ENCODE peak calls at places on chromosome 17, in nine cellular contexts. One of them, this sample, is unnamed.

GRCh38 chr17:65366102-65366844 is 195.2 kb downstream of the AXIN2 start:
- DNase-seq in fibroblast of lung: no peak
- DNase-seq in heart left ventricle: no peak
- DNase-seq in upper lobe of right lung: no peak
- DNase-seq in effector memory CD4-positive, alpha-beta T cell: no peak
- DNase-seq in ascending aorta: no peak
- DNase-seq in suprapubic skin: no peak
- DNase-seq in thoracic aorta: no peak
- DNase-seq in pancreas: no peak
- DNase-seq in this sample: no peak

GRCh38 chr17:8109669-8110455 is 8.5 kb downstream of the ALOXE3 start:
- DNase-seq in fibroblast of lung: peak; percentile 14
- DNase-seq in heart left ventricle: peak; percentile 83
- DNase-seq in upper lobe of right lung: peak; percentile 90
- DNase-seq in effector memory CD4-positive, alpha-beta T cell: peak; percentile 74
- DNase-seq in ascending aorta: no peak
- DNase-seq in suprapubic skin: no peak
- DNase-seq in thoracic aorta: no peak
- DNase-seq in pancreas: peak; percentile 94
- DNase-seq in this sample: peak; percentile 74

GRCh38 chr17:78342438-78343098 is 17.3 kb downstream of the SOCS3 start:
- DNase-seq in fibroblast of lung: peak; percentile 91
- DNase-seq in heart left ventricle: peak; percentile 75
- DNase-seq in upper lobe of right lung: peak; percentile 74
- DNase-seq in effector memory CD4-positive, alpha-beta T cell: no peak
- DNase-seq in ascending aorta: peak; percentile 55
- DNase-seq in suprapubic skin: peak; percentile 88
- DNase-seq in thoracic aorta: peak; percentile 64
- DNase-seq in pancreas: no peak
- DNase-seq in this sample: no peak

GRCh38 chr17:58541249-58541648 is 26.8 kb upstream of the MTMR4 start:
- DNase-seq in fibroblast of lung: no peak
- DNase-seq in heart left ventricle: no peak
- DNase-seq in upper lobe of right lung: no peak
- DNase-seq in effector memory CD4-positive, alpha-beta T cell: no peak
- DNase-seq in ascending aorta: no peak
- DNase-seq in suprapubic skin: no peak
- DNase-seq in thoracic aorta: no peak
- DNase-seq in pancreas: no peak
- DNase-seq in this sample: peak; percentile 40

GRCh38 chr17:21458036-21458435 is 81.9 kb downstream of the KCNJ12 start:
- DNase-seq in fibroblast of lung: peak; percentile 29
- DNase-seq in heart left ventricle: no peak
- DNase-seq in upper lobe of right lung: no peak
- DNase-seq in effector memory CD4-positive, alpha-beta T cell: no peak
- DNase-seq in ascending aorta: no peak
- DNase-seq in suprapubic skin: no peak
- DNase-seq in thoracic aorta: no peak
- DNase-seq in pancreas: no peak
- DNase-seq in this sample: no peak

GRCh38 chr17:31310877-31311276 is 3.0 kb downstream of the EVI2B start:
- DNase-seq in fibroblast of lung: no peak
- DNase-seq in heart left ventricle: no peak
- DNase-seq in upper lobe of right lung: no peak
- DNase-seq in effector memory CD4-positive, alpha-beta T cell: no peak
- DNase-seq in ascending aorta: no peak
- DNase-seq in suprapubic skin: no peak
- DNase-seq in thoracic aorta: no peak
- DNase-seq in pancreas: no peak
- DNase-seq in this sample: no peak

GRCh38 chr17:30939059-30939689 is 17.4 kb downstream of the ADAP2 start:
- DNase-seq in fibroblast of lung: peak; percentile 15
- DNase-seq in heart left ventricle: no peak
- DNase-seq in upper lobe of right lung: no peak
- DNase-seq in effector memory CD4-positive, alpha-beta T cell: no peak
- DNase-seq in ascending aorta: no peak
- DNase-seq in suprapubic skin: no peak
- DNase-seq in thoracic aorta: no peak
- DNase-seq in pancreas: no peak
- DNase-seq in this sample: peak; percentile 22

GRCh38 chr17:38315497-38315896 is 18.5 kb downstream of the MRPL45 start:
- DNase-seq in fibroblast of lung: no peak
- DNase-seq in heart left ventricle: no peak
- DNase-seq in upper lobe of right lung: no peak
- DNase-seq in effector memory CD4-positive, alpha-beta T cell: no peak
- DNase-seq in ascending aorta: no peak
- DNase-seq in suprapubic skin: no peak
- DNase-seq in thoracic aorta: no peak
- DNase-seq in pancreas: no peak
- DNase-seq in this sample: no peak

GRCh38 chr17:57811633-57812280 is 38.1 kb downstream of the MRPS23 start:
- DNase-seq in fibroblast of lung: no peak
- DNase-seq in heart left ventricle: no peak
- DNase-seq in upper lobe of right lung: no peak
- DNase-seq in effector memory CD4-positive, alpha-beta T cell: no peak
- DNase-seq in ascending aorta: no peak
- DNase-seq in suprapubic skin: no peak
- DNase-seq in thoracic aorta: no peak
- DNase-seq in pancreas: no peak
- DNase-seq in this sample: no peak

GRCh38 chr17:49696233-49696761 is 11.5 kb downstream of the SLC35B1 start:
- DNase-seq in fibroblast of lung: no peak
- DNase-seq in heart left ventricle: no peak
- DNase-seq in upper lobe of right lung: no peak
- DNase-seq in effector memory CD4-positive, alpha-beta T cell: peak; percentile 22
- DNase-seq in ascending aorta: no peak
- DNase-seq in suprapubic skin: no peak
- DNase-seq in thoracic aorta: no peak
- DNase-seq in pancreas: no peak
- DNase-seq in this sample: no peak

GRCh38 chr17:27996157-27997043 is 46.1 kb upstream of the NLK start:
- DNase-seq in fibroblast of lung: no peak
- DNase-seq in heart left ventricle: no peak
- DNase-seq in upper lobe of right lung: no peak
- DNase-seq in effector memory CD4-positive, alpha-beta T cell: no peak
- DNase-seq in ascending aorta: no peak
- DNase-seq in suprapubic skin: no peak
- DNase-seq in thoracic aorta: no peak
- DNase-seq in pancreas: no peak
- DNase-seq in this sample: no peak

GRCh38 chr17:27464431-27464830 is 8.2 kb downstream of the KSR1 start:
- DNase-seq in fibroblast of lung: no peak
- DNase-seq in heart left ventricle: no peak
- DNase-seq in upper lobe of right lung: no peak
- DNase-seq in effector memory CD4-positive, alpha-beta T cell: no peak
- DNase-seq in ascending aorta: no peak
- DNase-seq in suprapubic skin: no peak
- DNase-seq in thoracic aorta: no peak
- DNase-seq in pancreas: no peak
- DNase-seq in this sample: no peak

GRCh38 chr17:63029520-63029919 is 63.5 kb downstream of the TANC2 start:
- DNase-seq in fibroblast of lung: peak; percentile 41
- DNase-seq in heart left ventricle: no peak
- DNase-seq in upper lobe of right lung: no peak
- DNase-seq in effector memory CD4-positive, alpha-beta T cell: no peak
- DNase-seq in ascending aorta: no peak
- DNase-seq in suprapubic skin: no peak
- DNase-seq in thoracic aorta: no peak
- DNase-seq in pancreas: no peak
- DNase-seq in this sample: no peak
- H3K4me1 ChIP-seq in fibroblast of lung: no peaks in the 10 kb centered on the region
- H3K4me1 ChIP-seq in heart left ventricle: no peaks in the 10 kb centered on the region
- H3K4me1 ChIP-seq in upper lobe of right lung: no peaks in the 10 kb centered on the region
- H3K4me1 ChIP-seq in effector memory CD4-positive, alpha-beta T cell: no peaks in the 10 kb centered on the region
- H3K4me1 ChIP-seq in ascending aorta: no peaks in the 10 kb centered on the region
- H3K4me1 ChIP-seq in suprapubic skin: no peaks in the 10 kb centered on the region
- H3K4me1 ChIP-seq in thoracic aorta: peaks cover 11% of the 10 kb centered on the region
- H3K4me1 ChIP-seq in pancreas: no peaks in the 10 kb centered on the region
- H3K4me1 ChIP-seq in this sample: no peaks in the 10 kb centered on the region

GRCh38 chr17:5203908-5204294 is 12.2 kb upstream of the ZNF594 start:
- DNase-seq in fibroblast of lung: peak; percentile 75
- DNase-seq in heart left ventricle: no peak
- DNase-seq in upper lobe of right lung: no peak
- DNase-seq in effector memory CD4-positive, alpha-beta T cell: no peak
- DNase-seq in ascending aorta: no peak
- DNase-seq in suprapubic skin: no peak
- DNase-seq in thoracic aorta: no peak
- DNase-seq in pancreas: no peak
- DNase-seq in this sample: no peak

GRCh38 chr17:5210853-5211252 is 19.2 kb upstream of the ZNF594 start:
- DNase-seq in fibroblast of lung: no peak
- DNase-seq in heart left ventricle: no peak
- DNase-seq in upper lobe of right lung: no peak
- DNase-seq in effector memory CD4-positive, alpha-beta T cell: no peak
- DNase-seq in ascending aorta: no peak
- DNase-seq in suprapubic skin: no peak
- DNase-seq in thoracic aorta: no peak
- DNase-seq in pancreas: no peak
- DNase-seq in this sample: no peak

GRCh38 chr17:5210091-5210490 is 18.4 kb upstream of the ZNF594 start:
- DNase-seq in fibroblast of lung: no peak
- DNase-seq in heart left ventricle: no peak
- DNase-seq in upper lobe of right lung: no peak
- DNase-seq in effector memory CD4-positive, alpha-beta T cell: no peak
- DNase-seq in ascending aorta: no peak
- DNase-seq in suprapubic skin: no peak
- DNase-seq in thoracic aorta: no peak
- DNase-seq in pancreas: no peak
- DNase-seq in this sample: no peak

GRCh38 chr17:5211458-5211857 is 19.8 kb upstream of the ZNF594 start:
- DNase-seq in fibroblast of lung: no peak
- DNase-seq in heart left ventricle: no peak
- DNase-seq in upper lobe of right lung: no peak
- DNase-seq in effector memory CD4-positive, alpha-beta T cell: no peak
- DNase-seq in ascending aorta: no peak
- DNase-seq in suprapubic skin: no peak
- DNase-seq in thoracic aorta: no peak
- DNase-seq in pancreas: no peak
- DNase-seq in this sample: no peak

GRCh38 chr17:5209396-5209795 is 17.7 kb upstream of the ZNF594 start:
- DNase-seq in fibroblast of lung: peak; percentile 31
- DNase-seq in heart left ventricle: no peak
- DNase-seq in upper lobe of right lung: no peak
- DNase-seq in effector memory CD4-positive, alpha-beta T cell: no peak
- DNase-seq in ascending aorta: no peak
- DNase-seq in suprapubic skin: no peak
- DNase-seq in thoracic aorta: no peak
- DNase-seq in pancreas: no peak
- DNase-seq in this sample: no peak
- H3K27ac ChIP-seq in fibroblast of lung: no peak overlapping the region
- H3K27ac ChIP-seq in heart left ventricle: no peak overlapping the region
- H3K27ac ChIP-seq in upper lobe of right lung: no peak overlapping the region
- H3K27ac ChIP-seq in effector memory CD4-positive, alpha-beta T cell: no peak overlapping the region
- H3K27ac ChIP-seq in ascending aorta: no peak overlapping the region
- H3K27ac ChIP-seq in suprapubic skin: no peak overlapping the region
- H3K27ac ChIP-seq in thoracic aorta: no peak overlapping the region
- H3K27ac ChIP-seq in pancreas: no peak overlapping the region
- H3K27ac ChIP-seq in this sample: no peak overlapping the region

DNA sequence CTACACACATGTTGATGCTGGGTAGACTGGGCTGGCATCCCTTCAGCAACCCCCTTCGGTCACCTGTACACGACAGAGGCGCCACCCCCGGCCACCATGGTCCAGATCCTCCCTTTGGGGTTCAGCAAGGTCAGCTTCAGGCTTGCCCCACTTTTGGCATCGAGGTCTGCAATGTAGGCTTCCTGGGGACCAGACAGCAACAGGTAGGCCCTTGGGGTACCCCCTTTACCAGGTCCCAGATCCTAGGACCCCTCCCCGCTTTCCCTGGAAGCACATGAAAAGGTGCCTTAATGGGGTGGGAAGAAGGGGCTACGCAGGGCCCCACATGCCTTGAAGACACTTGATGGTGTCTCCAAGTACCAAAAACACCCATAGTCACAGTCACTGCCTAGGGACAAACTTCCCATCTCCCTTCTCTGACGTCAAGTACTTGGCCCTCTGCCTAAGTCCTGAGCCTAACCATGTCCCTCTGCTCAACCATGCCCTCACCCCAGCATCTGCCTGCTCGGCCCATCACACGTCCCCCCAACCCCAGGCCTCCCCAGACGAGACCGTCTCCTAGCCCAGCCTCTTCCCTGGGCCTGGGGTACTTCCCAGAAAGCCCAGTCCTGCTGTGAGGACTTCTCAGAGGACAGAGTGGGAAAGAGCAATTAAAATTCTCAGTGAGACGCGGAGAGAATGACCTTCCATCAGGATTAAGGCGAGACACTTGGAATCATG is 12.1 kb downstream of the ACLY start:
- DNase-seq in fibroblast of lung: peak; percentile 36
- DNase-seq in heart left ventricle: no peak
- DNase-seq in upper lobe of right lung: no peak
- DNase-seq in effector memory CD4-positive, alpha-beta T cell: no peak
- DNase-seq in ascending aorta: no peak
- DNase-seq in suprapubic skin: no peak
- DNase-seq in thoracic aorta: no peak
- DNase-seq in pancreas: no peak
- DNase-seq in this sample: no peak
- H3K36me3 ChIP-seq in fibroblast of lung: peaks cover 44% of the 10 kb centered on the region
- H3K36me3 ChIP-seq in heart left ventricle: peaks cover 94% of the 10 kb centered on the region
- H3K36me3 ChIP-seq in upper lobe of right lung: peaks cover 96% of the 10 kb centered on the region
- H3K36me3 ChIP-seq in effector memory CD4-positive, alpha-beta T cell: peaks cover 68% of the 10 kb centered on the region
- H3K36me3 ChIP-seq in ascending aorta: peaks cover 68% of the 10 kb centered on the region
- H3K36me3 ChIP-seq in suprapubic skin: peaks cover 93% of the 10 kb centered on the region
- H3K36me3 ChIP-seq in thoracic aorta: peaks cover 78% of the 10 kb centered on the region
- H3K36me3 ChIP-seq in pancreas: peaks cover 4% of the 10 kb centered on the region
- H3K36me3 ChIP-seq in this sample: peaks cover 94% of the 10 kb centered on the region

GRCh38 chr17:75874323-75875181 is 3.8 kb downstream of the TRIM47 start:
- DNase-seq in fibroblast of lung: no peak
- DNase-seq in heart left ventricle: peak; percentile 66
- DNase-seq in upper lobe of right lung: no peak
- DNase-seq in effector memory CD4-positive, alpha-beta T cell: no peak
- DNase-seq in ascending aorta: no peak
- DNase-seq in suprapubic skin: no peak
- DNase-seq in thoracic aorta: no peak
- DNase-seq in pancreas: no peak
- DNase-seq in this sample: no peak

GRCh38 chr17:75876938-75877751 is 1.2 kb downstream of the TRIM47 start:
- DNase-seq in fibroblast of lung: peak; percentile 94
- DNase-seq in heart left ventricle: peak; percentile 94
- DNase-seq in upper lobe of right lung: peak; percentile 91
- DNase-seq in effector memory CD4-positive, alpha-beta T cell: no peak
- DNase-seq in ascending aorta: peak; percentile 88
- DNase-seq in suprapubic skin: peak; percentile 96
- DNase-seq in thoracic aorta: peak; percentile 93
- DNase-seq in pancreas: peak; percentile 90
- DNase-seq in this sample: peak; percentile 16

GRCh38 chr17:75875182-75875939 is 3.0 kb downstream of the TRIM47 start:
- DNase-seq in fibroblast of lung: no peak
- DNase-seq in heart left ventricle: peak; percentile 64
- DNase-seq in upper lobe of right lung: no peak
- DNase-seq in effector memory CD4-positive, alpha-beta T cell: no peak
- DNase-seq in ascending aorta: no peak
- DNase-seq in suprapubic skin: no peak
- DNase-seq in thoracic aorta: no peak
- DNase-seq in pancreas: peak; percentile 78
- DNase-seq in this sample: no peak

GRCh38 chr17:75876190-75876937 is 2.0 kb downstream of the TRIM47 start:
- DNase-seq in fibroblast of lung: no peak
- DNase-seq in heart left ventricle: peak; percentile 75
- DNase-seq in upper lobe of right lung: peak; percentile 77
- DNase-seq in effector memory CD4-positive, alpha-beta T cell: peak; percentile 60
- DNase-seq in ascending aorta: no peak
- DNase-seq in suprapubic skin: no peak
- DNase-seq in thoracic aorta: no peak
- DNase-seq in pancreas: peak; percentile 83
- DNase-seq in this sample: peak; percentile 93

GRCh38 chr17:75875940-75876189 is 2.5 kb downstream of the TRIM47 start:
- DNase-seq in fibroblast of lung: no peak
- DNase-seq in heart left ventricle: no peak
- DNase-seq in upper lobe of right lung: no peak
- DNase-seq in effector memory CD4-positive, alpha-beta T cell: no peak
- DNase-seq in ascending aorta: no peak
- DNase-seq in suprapubic skin: no peak
- DNase-seq in thoracic aorta: no peak
- DNase-seq in pancreas: no peak
- DNase-seq in this sample: no peak
- H3K4me1 ChIP-seq in fibroblast of lung: peaks cover 27% of the 10 kb centered on the region
- H3K4me1 ChIP-seq in heart left ventricle: peaks cover 70% of the 10 kb centered on the region
- H3K4me1 ChIP-seq in upper lobe of right lung: peaks cover 51% of the 10 kb centered on the region
- H3K4me1 ChIP-seq in effector memory CD4-positive, alpha-beta T cell: peaks cover 54% of the 10 kb centered on the region
- H3K4me1 ChIP-seq in ascending aorta: peaks cover 38% of the 10 kb centered on the region
- H3K4me1 ChIP-seq in suprapubic skin: peaks cover 78% of the 10 kb centered on the region
- H3K4me1 ChIP-seq in thoracic aorta: peaks cover 47% of the 10 kb centered on the region
- H3K4me1 ChIP-seq in pancreas: peaks cover 27% of the 10 kb centered on the region
- H3K4me1 ChIP-seq in this sample: peaks cover 55% of the 10 kb centered on the region